ENCODE peak calls at places on chromosomes 7 and 10, in ten cellular contexts. J is brain microvascular endothelial cell; I is endodermal cell; N is neuronal stem cell; W is prostate gland; O is CD4-positive, alpha-beta memory T cell; U is CD8-positive, alpha-beta T cell; M is esophagus squamous epithelium; Z is dorsolateral prefrontal cortex; C is CD4-positive, CD25-positive, alpha-beta regulatory T cell. P is an unnamed sample.
A peak's percentile ranks its signal among the peaks of the same experiment; 100 is the strongest.

GRCh38 chr10:100728928-100729876 is 16.2 kb upstream of the PAX2 start:
- DNase-seq in J (no peak), I (peak; percentile 89), N (no peak), W (no peak), O (no peak), U (no peak), M (no peak), Z (no peak), C (no peak), P (no peak)

GRCh38 chr7:148987751-148988512 is 40.4 kb downstream of the PDIA4 start:
- DNase-seq in J (no peak), I (peak; percentile 73), N (no peak), W (no peak), O (no peak), U (no peak), M (no peak), Z (no peak), C (no peak), P (no peak)

GRCh38 chr10:12690525-12691139 is 310.9 kb downstream of the CCDC3 start:
- DNase-seq in J (no peak), I (no peak), N (no peak), W (no peak), O (no peak), U (no peak), M (no peak), Z (no peak), C (no peak), P (no peak)

GRCh38 chr10:9762966-9763656 is 1254.6 kb upstream of the CELF2 start:
- DNase-seq in J (peak; percentile 91), I (no peak), N (no peak), W (no peak), O (no peak), U (no peak), M (no peak), Z (no peak), C (no peak), P (no peak)

GRCh38 chr10:1572519-1573333 is 164.6 kb downstream of the ADARB2 start:
- DNase-seq in J (no peak), I (no peak), N (no peak), W (no peak), O (no peak), U (no peak), M (no peak), Z (no peak), C (no peak), P (no peak)

GRCh38 chr7:7424151-7424873 is 111.4 kb downstream of the COL28A1 start:
- DNase-seq in J (peak; percentile 64), I (peak; percentile 83), N (peak; percentile 36), W (peak; percentile 70), O (peak; percentile 32), U (peak; percentile 18), M (no peak), Z (peak; percentile 55), C (peak; percentile 10), P (peak; percentile 11)

GRCh38 chr7:101134399-101134980 is 7.6 kb downstream of the SERPINE1 start:
- DNase-seq in J (peak; percentile 73), I (no peak), N (no peak), W (no peak), O (no peak), U (no peak), M (no peak), Z (no peak), C (no peak), P (no peak)

GRCh38 chr10:560314-560992 is 129.0 kb downstream of the DIP2C start:
- DNase-seq in J (no peak), I (no peak), N (no peak), W (no peak), O (no peak), U (no peak), M (no peak), Z (no peak), C (no peak), P (no peak)

DNA sequence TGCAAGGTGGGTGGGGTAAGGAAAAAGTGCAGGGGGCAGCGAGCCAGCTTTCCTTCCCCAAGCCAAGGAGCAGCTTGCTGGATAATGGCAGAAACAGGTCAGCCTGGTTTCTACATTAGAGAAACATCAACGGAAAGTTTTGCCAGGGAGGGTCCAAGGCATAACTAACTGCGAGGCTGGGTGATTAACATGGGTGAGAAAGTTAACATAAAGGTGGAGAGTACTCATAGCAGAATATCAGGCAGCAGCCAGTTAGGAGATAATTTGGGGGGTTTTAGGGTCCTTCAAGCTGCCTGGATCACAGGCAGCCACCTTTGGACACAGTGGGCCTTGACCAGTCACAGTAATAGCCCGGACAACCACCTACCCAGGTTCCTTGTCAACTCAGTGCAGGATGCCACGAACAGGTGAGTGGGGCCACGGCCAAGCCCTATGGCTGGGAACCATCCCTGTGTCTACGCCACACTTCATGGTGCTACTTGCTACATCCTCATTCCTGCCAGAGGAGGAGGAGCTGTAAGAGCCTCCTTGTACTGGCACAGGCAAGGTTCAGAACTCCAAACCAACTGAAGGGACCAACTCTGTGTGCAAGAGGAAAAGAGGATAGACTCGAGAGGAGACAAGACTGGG is 20.1 kb downstream of the ITPRIP start:
- DNase-seq in J (no peak), I (no peak), N (no peak), W (no peak), O (no peak), U (no peak), M (no peak), Z (no peak), C (no peak), P (no peak)
- H3K27ac ChIP-seq in J (no peak overlapping the region), I (no peak overlapping the region), N (no peak overlapping the region), W (peak overlapping the region; percentile 61), O (no peak overlapping the region), U (no peak overlapping the region), M (peak overlapping the region; percentile 91), Z (no peak overlapping the region), C (no peak overlapping the region), P (no peak overlapping the region)

GRCh38 chr10:133160813-133161471 is 923 bp downstream of the KNDC1 start:
- DNase-seq in J (no peak), I (peak; percentile 77), N (no peak), W (no peak), O (no peak), U (no peak), M (no peak), Z (no peak), C (no peak), P (no peak)

GRCh38 chr10:133161486-133162051 is 1.6 kb downstream of the KNDC1 start:
- DNase-seq in J (no peak), I (peak; percentile 65), N (no peak), W (no peak), O (no peak), U (no peak), M (no peak), Z (peak; percentile 46), C (no peak), P (no peak)

GRCh38 chr10:133159611-133159949 is 439 bp upstream of the KNDC1 start:
- DNase-seq in J (no peak), I (peak; percentile 74), N (no peak), W (no peak), O (no peak), U (no peak), M (no peak), Z (no peak), C (no peak), P (no peak)

GRCh38 chr10:133158756-133159610 is 1.0 kb upstream of the KNDC1 start:
- DNase-seq in J (no peak), I (peak; percentile 85), N (no peak), W (no peak), O (no peak), U (no peak), M (no peak), Z (no peak), C (no peak), P (no peak)

DNA sequence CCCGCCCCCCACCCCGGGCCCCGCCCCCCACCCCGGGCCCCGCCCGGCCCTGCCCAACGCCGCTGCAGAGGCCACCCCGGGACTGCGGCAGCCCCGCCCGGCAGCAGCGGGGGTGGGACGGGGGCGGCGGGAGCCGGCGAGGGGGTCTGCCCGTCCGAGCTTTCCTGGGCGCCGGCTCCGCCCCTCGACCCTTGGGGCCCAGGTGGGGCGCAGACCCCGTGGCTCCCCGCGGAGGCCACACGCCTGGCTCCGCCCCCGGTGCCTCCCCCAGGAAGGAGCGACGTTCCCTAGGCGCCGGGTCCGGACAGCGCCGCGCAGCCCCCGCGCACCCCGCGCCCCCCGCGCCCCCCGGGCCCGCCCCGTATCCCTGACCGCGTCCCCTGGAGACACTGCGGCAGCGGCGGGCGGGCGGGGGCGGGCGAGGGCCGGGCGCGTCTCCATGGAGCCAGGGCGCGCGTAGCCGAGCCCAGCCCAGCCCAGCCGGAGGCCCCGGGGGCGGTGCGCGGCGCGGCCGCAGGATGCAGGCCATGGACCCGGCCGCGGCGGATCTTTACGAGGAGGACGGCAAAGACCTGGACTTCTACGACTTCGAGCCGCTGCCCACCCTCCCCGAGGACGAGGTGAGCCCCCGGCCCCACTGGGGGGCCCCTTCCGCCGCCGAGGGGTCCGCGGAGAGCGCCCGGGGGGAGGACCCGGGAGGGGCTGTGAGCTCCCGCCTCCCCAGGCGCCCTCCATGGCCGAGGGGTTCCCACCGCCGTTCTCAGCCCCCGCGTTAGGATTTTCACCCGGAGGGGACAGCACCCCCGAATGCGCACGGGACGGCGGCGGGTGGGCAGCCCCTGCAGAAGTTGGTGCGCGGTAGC is at the start of gene KNDC1:
- DNase-seq in J (no peak), I (peak; percentile 81), N (no peak), W (no peak), O (no peak), U (no peak), M (no peak), Z (no peak), C (peak; percentile 40), P (no peak)
- H3K27ac ChIP-seq in J (no peak within 1 kb of the TSS), I (no peak within 1 kb of the TSS), N (peak within 1 kb of the TSS; percentile 33), W (no peak within 1 kb of the TSS), O (no peak within 1 kb of the TSS), U (no peak within 1 kb of the TSS), M (no peak within 1 kb of the TSS), Z (peak within 1 kb of the TSS; percentile 53), C (no peak within 1 kb of the TSS), P (no peak within 1 kb of the TSS)

DNA sequence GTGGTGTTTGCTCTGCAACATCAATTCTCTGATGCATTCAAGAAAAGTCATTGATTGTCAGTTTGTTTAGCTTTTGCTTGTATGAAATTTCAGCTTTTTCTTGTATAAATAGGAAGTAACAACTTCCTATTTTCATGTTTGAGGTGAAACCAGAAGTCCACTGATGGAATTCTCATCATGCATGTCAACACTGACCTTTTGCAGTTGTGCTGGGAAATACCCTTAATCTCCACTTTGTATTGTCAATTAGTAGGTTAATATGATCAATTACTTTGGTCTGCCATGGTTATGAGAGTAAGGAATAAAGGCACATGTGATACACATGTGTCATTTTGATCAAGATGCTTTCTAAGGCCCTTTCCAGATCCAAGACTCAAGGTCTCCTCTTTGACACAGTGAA is 208.8 kb upstream of the HPS1 start:
- DNase-seq in J (no peak), I (no peak), N (no peak), W (no peak), O (no peak), U (no peak), M (no peak), Z (no peak), C (no peak), P (no peak)
- H3K27ac ChIP-seq in J (no peak overlapping the region), I (no peak overlapping the region), N (no peak overlapping the region), W (no peak overlapping the region), O (no peak overlapping the region), U (no peak overlapping the region), M (no peak overlapping the region), Z (no peak overlapping the region), C (no peak overlapping the region), P (no peak overlapping the region)

GRCh38 chr10:20890491-20891337 is 6.4 kb downstream of the NEBL start:
- DNase-seq in J (peak; percentile 71), I (peak; percentile 59), N (no peak), W (no peak), O (no peak), U (no peak), M (no peak), Z (no peak), C (no peak), P (no peak)

GRCh38 chr10:20892011-20892585 is 5.0 kb downstream of the NEBL start:
- DNase-seq in J (no peak), I (no peak), N (no peak), W (no peak), O (no peak), U (no peak), M (no peak), Z (no peak), C (no peak), P (no peak)

GRCh38 chr10:20893297-20893696 is 3.8 kb downstream of the NEBL start:
- DNase-seq in J (no peak), I (no peak), N (no peak), W (no peak), O (no peak), U (no peak), M (no peak), Z (no peak), C (no peak), P (no peak)

GRCh38 chr10:20891338-20891714 is 5.8 kb downstream of the NEBL start:
- DNase-seq in J (peak; percentile 89), I (no peak), N (no peak), W (no peak), O (no peak), U (no peak), M (no peak), Z (no peak), C (no peak), P (no peak)

GRCh38 chr10:20892796-20893195 is 4.3 kb downstream of the NEBL start:
- DNase-seq in J (no peak), I (no peak), N (no peak), W (no peak), O (no peak), U (no peak), M (no peak), Z (no peak), C (no peak), P (no peak)
- H3K27ac ChIP-seq in J (no peak overlapping the region), I (no peak overlapping the region), N (no peak overlapping the region), W (no peak overlapping the region), O (no peak overlapping the region), U (no peak overlapping the region), M (no peak overlapping the region), Z (no peak overlapping the region), C (no peak overlapping the region), P (no peak overlapping the region)